ENCODE peak calls at places on chromosomes 3 and 15, in six cellular contexts. One of them, this sample, is unnamed. For H3K9me3, the result is how much of the 10 kb centered on the place peaks cover.

GRCh38 chr3:195551381-195551978 is 8.4 kb upstream of the PPP1R2 start:
- DNase-seq in uterus: no peak
- DNase-seq in psoas muscle: no peak
- DNase-seq in heart left ventricle: peak
- DNase-seq in transverse colon: no peak
- DNase-seq in ovary: peak
- DNase-seq in this sample: no peak

GRCh38 chr3:169812844-169813677 is at the start of the genes LRRC34 and LRRIQ4:
- DNase-seq in uterus: peak
- DNase-seq in psoas muscle: peak
- DNase-seq in heart left ventricle: peak
- DNase-seq in transverse colon: peak
- DNase-seq in ovary: peak
- DNase-seq in this sample: peak

GRCh38 chr3:71579934-71580318 is 3.6 kb downstream of the FOXP1 start:
- DNase-seq in uterus: peak
- DNase-seq in psoas muscle: no peak
- DNase-seq in heart left ventricle: no peak
- DNase-seq in transverse colon: peak
- DNase-seq in ovary: no peak
- DNase-seq in this sample: peak

GRCh38 chr3:158105710-158106438 is at the start of gene SHOX2:
- DNase-seq in uterus: peak
- DNase-seq in psoas muscle: peak
- DNase-seq in heart left ventricle: peak
- DNase-seq in transverse colon: peak
- DNase-seq in ovary: peak
- DNase-seq in this sample: no peak

GRCh38 chr3:16456784-16457415 is 56.6 kb downstream of the RFTN1 start:
- DNase-seq in uterus: peak
- DNase-seq in psoas muscle: no peak
- DNase-seq in heart left ventricle: no peak
- DNase-seq in transverse colon: peak
- DNase-seq in ovary: no peak
- DNase-seq in this sample: peak

GRCh38 chr3:21703291-21703690 is 47.7 kb downstream of the ZNF385D start:
- DNase-seq in uterus: no peak
- DNase-seq in psoas muscle: no peak
- DNase-seq in heart left ventricle: no peak
- DNase-seq in transverse colon: no peak
- DNase-seq in ovary: no peak
- DNase-seq in this sample: no peak

GRCh38 chr3:47370887-47371697 is 9.7 kb upstream of the PTPN23 start:
- DNase-seq in uterus: no peak
- DNase-seq in psoas muscle: no peak
- DNase-seq in heart left ventricle: no peak
- DNase-seq in transverse colon: peak
- DNase-seq in ovary: no peak
- DNase-seq in this sample: peak

GRCh38 chr3:129118745-129119144 is 2.9 kb downstream of the RAB43 start:
- DNase-seq in uterus: no peak
- DNase-seq in psoas muscle: no peak
- DNase-seq in heart left ventricle: no peak
- DNase-seq in transverse colon: no peak
- DNase-seq in ovary: no peak
- DNase-seq in this sample: no peak

GRCh38 chr3:146160964-146161724 is at the start of gene PLOD2:
- DNase-seq in uterus: peak
- DNase-seq in psoas muscle: peak
- DNase-seq in heart left ventricle: peak
- DNase-seq in transverse colon: peak
- DNase-seq in ovary: peak
- DNase-seq in this sample: peak

GRCh38 chr15:94119923-94120775 is 111.2 kb upstream of the MCTP2 start:
- DNase-seq in uterus: peak
- DNase-seq in psoas muscle: peak
- DNase-seq in heart left ventricle: no peak
- DNase-seq in transverse colon: peak
- DNase-seq in ovary: peak
- DNase-seq in this sample: peak

GRCh38 chr3:184755315-184755731 is 43.5 kb upstream of the MAGEF1 start:
- DNase-seq in uterus: no peak
- DNase-seq in psoas muscle: no peak
- DNase-seq in heart left ventricle: no peak
- DNase-seq in transverse colon: no peak
- DNase-seq in ovary: no peak
- DNase-seq in this sample: no peak
- H3K9me3 ChIP-seq in uterus: under half
- H3K9me3 ChIP-seq in psoas muscle: under half
- H3K9me3 ChIP-seq in heart left ventricle: under half
- H3K9me3 ChIP-seq in transverse colon: under half
- H3K9me3 ChIP-seq in ovary: under half
- H3K9me3 ChIP-seq in this sample: under half

DNA sequence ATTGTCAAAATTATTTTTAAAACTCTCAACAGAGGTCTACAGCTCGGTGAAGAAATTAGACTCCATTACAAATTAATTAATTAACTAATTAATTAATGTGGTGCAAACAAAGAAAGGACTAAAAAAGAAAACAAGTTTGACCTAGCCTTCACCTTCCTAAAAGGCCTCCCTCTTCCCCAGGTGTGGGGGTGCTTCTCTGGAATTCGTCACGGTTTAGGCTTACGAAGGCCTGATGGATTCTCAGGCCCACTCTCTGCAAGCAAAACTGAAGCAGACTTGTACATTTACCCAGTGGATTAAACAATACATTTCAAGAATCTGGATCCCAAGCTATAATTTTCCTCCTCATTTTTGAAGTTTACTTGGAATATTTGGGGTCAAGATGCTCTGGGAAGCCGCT is 88.6 kb downstream of the TM4SF4 start:
- DNase-seq in uterus: no peak
- DNase-seq in psoas muscle: no peak
- DNase-seq in heart left ventricle: no peak
- DNase-seq in transverse colon: no peak
- DNase-seq in ovary: no peak
- DNase-seq in this sample: no peak
- H3K27ac ChIP-seq in uterus: no peak
- H3K27ac ChIP-seq in psoas muscle: no peak
- H3K27ac ChIP-seq in heart left ventricle: no peak
- H3K27ac ChIP-seq in transverse colon: no peak
- H3K27ac ChIP-seq in ovary: no peak
- H3K27ac ChIP-seq in this sample: peak

DNA sequence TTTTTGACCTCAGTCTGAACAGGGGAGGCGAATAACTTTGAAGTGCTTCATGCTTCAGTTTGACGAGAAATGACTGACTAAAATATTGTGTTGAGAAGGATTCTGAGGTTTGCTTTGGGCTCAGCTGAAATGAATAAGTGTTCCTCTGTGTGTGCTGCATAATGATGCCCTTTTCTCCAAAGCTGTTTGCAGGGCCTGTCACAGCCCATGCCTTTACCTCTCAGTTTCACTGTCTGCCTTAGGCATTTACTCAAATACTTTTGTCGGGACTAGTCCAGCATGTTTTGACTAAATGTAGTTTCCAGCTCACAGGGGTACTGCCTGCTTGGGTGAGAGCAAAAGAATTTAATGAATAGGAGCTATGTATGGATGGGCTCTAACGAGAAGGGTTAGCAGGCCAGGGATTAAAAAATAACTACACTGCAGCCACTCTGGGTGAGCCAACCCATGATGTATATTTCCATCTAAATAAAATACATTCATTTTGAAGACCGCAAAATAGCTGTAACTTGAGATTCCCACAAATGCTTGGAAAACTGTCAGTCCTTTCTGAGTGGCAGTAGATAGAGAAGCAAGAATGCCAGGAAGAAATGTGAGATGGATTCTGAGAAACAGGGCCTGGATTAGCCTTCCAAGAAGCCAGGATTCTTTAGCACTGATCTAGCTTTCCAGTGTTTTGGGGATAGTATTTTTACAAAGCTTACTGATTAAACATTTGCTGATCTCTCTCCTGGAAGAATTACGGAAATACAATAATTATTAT is 549.2 kb upstream of the TBL1XR1 start:
- DNase-seq in uterus: no peak
- DNase-seq in psoas muscle: no peak
- DNase-seq in heart left ventricle: no peak
- DNase-seq in transverse colon: no peak
- DNase-seq in ovary: no peak
- DNase-seq in this sample: no peak
- H3K9me3 ChIP-seq in uterus: under half
- H3K9me3 ChIP-seq in psoas muscle: under half
- H3K9me3 ChIP-seq in heart left ventricle: under half
- H3K9me3 ChIP-seq in transverse colon: under half
- H3K9me3 ChIP-seq in ovary: under half
- H3K9me3 ChIP-seq in this sample: under half

DNA sequence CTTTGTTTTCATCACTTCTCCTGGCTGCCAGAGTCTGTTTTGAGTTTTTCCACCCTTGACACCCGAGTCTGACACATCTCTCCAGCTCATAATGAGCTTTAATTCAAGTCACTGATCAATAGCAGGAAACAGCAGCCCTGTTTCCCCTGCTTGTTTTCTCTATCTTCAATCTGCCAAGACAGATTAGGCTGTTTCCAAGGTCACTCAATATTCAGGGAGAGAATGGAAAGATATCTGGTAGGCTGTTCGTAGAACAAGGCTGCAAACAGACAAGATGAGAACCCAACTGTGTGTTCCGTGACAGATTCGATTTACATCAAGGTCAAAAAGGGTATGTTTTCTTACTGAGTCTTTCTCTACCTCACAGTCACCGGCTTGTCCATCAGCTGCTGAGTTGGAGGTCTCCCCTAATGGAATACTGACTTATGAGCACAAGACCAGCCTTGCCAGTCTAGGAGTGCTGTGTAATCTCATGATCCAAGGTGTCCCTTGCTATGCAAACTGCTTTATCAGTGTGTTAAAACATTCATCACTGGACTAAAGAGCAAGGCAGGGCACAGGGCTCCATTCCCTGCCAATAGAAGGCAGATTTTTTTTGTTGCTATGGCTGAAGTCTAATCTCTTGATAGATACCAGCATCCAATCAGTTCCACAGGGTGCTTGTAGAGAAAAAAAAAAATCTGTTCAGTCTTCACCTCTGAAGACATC is 187.9 kb upstream of the LMCD1 start:
- DNase-seq in uterus: no peak
- DNase-seq in psoas muscle: no peak
- DNase-seq in heart left ventricle: no peak
- DNase-seq in transverse colon: no peak
- DNase-seq in ovary: no peak
- DNase-seq in this sample: peak
- H3K27ac ChIP-seq in uterus: no peak
- H3K27ac ChIP-seq in psoas muscle: no peak
- H3K27ac ChIP-seq in heart left ventricle: no peak
- H3K27ac ChIP-seq in transverse colon: no peak
- H3K27ac ChIP-seq in ovary: no peak
- H3K27ac ChIP-seq in this sample: peak

GRCh38 chr15:34155859-34156258 is 54.0 kb downstream of the PGBD4 start:
- DNase-seq in uterus: no peak
- DNase-seq in psoas muscle: no peak
- DNase-seq in heart left ventricle: no peak
- DNase-seq in transverse colon: no peak
- DNase-seq in ovary: no peak
- DNase-seq in this sample: no peak
- H3K9me3 ChIP-seq in uterus: under half
- H3K9me3 ChIP-seq in psoas muscle: under half
- H3K9me3 ChIP-seq in heart left ventricle: under half
- H3K9me3 ChIP-seq in transverse colon: under half
- H3K9me3 ChIP-seq in ovary: under half
- H3K9me3 ChIP-seq in this sample: under half

GRCh38 chr3:185959609-185960517 is 22.0 kb upstream of the TRA2B start:
- DNase-seq in uterus: no peak
- DNase-seq in psoas muscle: no peak
- DNase-seq in heart left ventricle: no peak
- DNase-seq in transverse colon: peak
- DNase-seq in ovary: no peak
- DNase-seq in this sample: peak

GRCh38 chr3:185961675-185962232 is 23.9 kb upstream of the TRA2B start:
- DNase-seq in uterus: no peak
- DNase-seq in psoas muscle: no peak
- DNase-seq in heart left ventricle: no peak
- DNase-seq in transverse colon: no peak
- DNase-seq in ovary: no peak
- DNase-seq in this sample: no peak

GRCh38 chr3:185954366-185954723 is 16.5 kb upstream of the TRA2B start:
- DNase-seq in uterus: no peak
- DNase-seq in psoas muscle: no peak
- DNase-seq in heart left ventricle: no peak
- DNase-seq in transverse colon: no peak
- DNase-seq in ovary: no peak
- DNase-seq in this sample: no peak

GRCh38 chr3:185960518-185961288 is 22.9 kb upstream of the TRA2B start:
- DNase-seq in uterus: no peak
- DNase-seq in psoas muscle: no peak
- DNase-seq in heart left ventricle: no peak
- DNase-seq in transverse colon: peak
- DNase-seq in ovary: no peak
- DNase-seq in this sample: no peak

GRCh38 chr3:185958626-185959025 is 20.8 kb upstream of the TRA2B start:
- DNase-seq in uterus: no peak
- DNase-seq in psoas muscle: no peak
- DNase-seq in heart left ventricle: no peak
- DNase-seq in transverse colon: no peak
- DNase-seq in ovary: no peak
- DNase-seq in this sample: peak
- H3K27ac ChIP-seq in uterus: no peak
- H3K27ac ChIP-seq in psoas muscle: no peak
- H3K27ac ChIP-seq in heart left ventricle: no peak
- H3K27ac ChIP-seq in transverse colon: peak
- H3K27ac ChIP-seq in ovary: no peak
- H3K27ac ChIP-seq in this sample: no peak

DNA sequence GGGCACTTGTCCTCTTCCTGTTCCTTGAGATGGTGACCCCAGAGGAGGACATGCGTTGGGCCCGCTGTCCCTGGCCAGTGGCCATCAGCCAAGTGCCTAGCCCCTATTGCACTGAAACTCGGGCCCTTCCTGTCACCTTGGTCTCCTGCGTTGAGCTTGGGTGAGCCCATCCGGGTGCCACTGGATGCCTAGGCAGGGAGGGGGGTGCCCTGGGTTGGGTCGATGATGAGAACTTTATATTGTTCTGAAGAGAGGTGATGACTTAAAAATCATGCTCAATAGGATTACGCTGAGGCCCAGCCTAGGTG is 221.8 kb downstream of the SNRPN start:
- DNase-seq in uterus: no peak
- DNase-seq in psoas muscle: peak
- DNase-seq in heart left ventricle: no peak
- DNase-seq in transverse colon: peak
- DNase-seq in ovary: no peak
- DNase-seq in this sample: no peak
- H3K9me3 ChIP-seq in uterus: under half
- H3K9me3 ChIP-seq in psoas muscle: under half
- H3K9me3 ChIP-seq in heart left ventricle: under half
- H3K9me3 ChIP-seq in transverse colon: under half
- H3K9me3 ChIP-seq in ovary: under half
- H3K9me3 ChIP-seq in this sample: under half

This sample was measured in cardiac muscle cell.